ENCODE peak calls at places on chromosomes 1 and 21, in six cellular contexts. One of them, this sample, is unnamed. For H3K9me3, the result is how much of the 10 kb centered on the place peaks cover.

GRCh38 chr1:12636098-12636950 is 7.6 kb upstream of the AADACL4 start:
- DNase-seq in ovary: peak
- DNase-seq in A549: no peak
- DNase-seq in upper lobe of left lung: no peak
- DNase-seq in GM12878: no peak
- DNase-seq in tibial nerve: peak
- DNase-seq in this sample: no peak

GRCh38 chr1:169113613-169114119 is 7.2 kb downstream of the ATP1B1 start:
- DNase-seq in ovary: no peak
- DNase-seq in A549: peak
- DNase-seq in upper lobe of left lung: no peak
- DNase-seq in GM12878: no peak
- DNase-seq in tibial nerve: no peak
- DNase-seq in this sample: no peak

GRCh38 chr1:46422261-46422871 is 28.2 kb downstream of the FAAH start:
- DNase-seq in ovary: no peak
- DNase-seq in A549: no peak
- DNase-seq in upper lobe of left lung: no peak
- DNase-seq in GM12878: no peak
- DNase-seq in tibial nerve: no peak
- DNase-seq in this sample: no peak

GRCh38 chr1:55912438-55912837 is 666.9 kb downstream of the PLPP3 start:
- DNase-seq in ovary: no peak
- DNase-seq in A549: no peak
- DNase-seq in upper lobe of left lung: no peak
- DNase-seq in GM12878: no peak
- DNase-seq in tibial nerve: no peak
- DNase-seq in this sample: no peak

GRCh38 chr21:39625211-39625895 is 12.6 kb downstream of the B3GALT5 start:
- DNase-seq in ovary: no peak
- DNase-seq in A549: no peak
- DNase-seq in upper lobe of left lung: no peak
- DNase-seq in GM12878: no peak
- DNase-seq in tibial nerve: no peak
- DNase-seq in this sample: no peak

GRCh38 chr1:21262282-21263051 is 27.8 kb downstream of the ECE1 start:
- DNase-seq in ovary: peak
- DNase-seq in A549: peak
- DNase-seq in upper lobe of left lung: no peak
- DNase-seq in GM12878: no peak
- DNase-seq in tibial nerve: peak
- DNase-seq in this sample: peak

GRCh38 chr1:218701131-218701530 is 356.0 kb downstream of the TGFB2 start:
- DNase-seq in ovary: no peak
- DNase-seq in A549: no peak
- DNase-seq in upper lobe of left lung: no peak
- DNase-seq in GM12878: no peak
- DNase-seq in tibial nerve: no peak
- DNase-seq in this sample: no peak

GRCh38 chr1:36239941-36240637 is 15.8 kb downstream of the THRAP3 start:
- DNase-seq in ovary: no peak
- DNase-seq in A549: no peak
- DNase-seq in upper lobe of left lung: peak
- DNase-seq in GM12878: no peak
- DNase-seq in tibial nerve: no peak
- DNase-seq in this sample: no peak

GRCh38 chr1:214552174-214552608 is 789 bp upstream of the PTPN14 start:
- DNase-seq in ovary: peak
- DNase-seq in A549: peak
- DNase-seq in upper lobe of left lung: peak
- DNase-seq in GM12878: no peak
- DNase-seq in tibial nerve: peak
- DNase-seq in this sample: peak

GRCh38 chr21:44463716-44464115 is 8.4 kb downstream of the LRRC3 start:
- DNase-seq in ovary: peak
- DNase-seq in A549: no peak
- DNase-seq in upper lobe of left lung: no peak
- DNase-seq in GM12878: no peak
- DNase-seq in tibial nerve: no peak
- DNase-seq in this sample: peak

GRCh38 chr1:64469614-64469976 is 334 bp upstream of the CACHD1 start:
- DNase-seq in ovary: no peak
- DNase-seq in A549: no peak
- DNase-seq in upper lobe of left lung: peak
- DNase-seq in GM12878: no peak
- DNase-seq in tibial nerve: no peak
- DNase-seq in this sample: peak

GRCh38 chr1:40256401-40257084 is 1.5 kb upstream of the ZMPSTE24 start:
- DNase-seq in ovary: no peak
- DNase-seq in A549: no peak
- DNase-seq in upper lobe of left lung: no peak
- DNase-seq in GM12878: no peak
- DNase-seq in tibial nerve: no peak
- DNase-seq in this sample: no peak

GRCh38 chr1:1246601-1247340 is at the start of gene C1QTNF12:
- DNase-seq in ovary: no peak
- DNase-seq in A549: no peak
- DNase-seq in upper lobe of left lung: no peak
- DNase-seq in GM12878: no peak
- DNase-seq in tibial nerve: no peak
- DNase-seq in this sample: no peak

GRCh38 chr21:17550671-17551308 is 37.9 kb downstream of the CXADR start:
- DNase-seq in ovary: no peak
- DNase-seq in A549: no peak
- DNase-seq in upper lobe of left lung: no peak
- DNase-seq in GM12878: no peak
- DNase-seq in tibial nerve: no peak
- DNase-seq in this sample: no peak

GRCh38 chr1:18109756-18110597 is 2.4 kb downstream of the IGSF21 start:
- DNase-seq in ovary: no peak
- DNase-seq in A549: peak
- DNase-seq in upper lobe of left lung: no peak
- DNase-seq in GM12878: no peak
- DNase-seq in tibial nerve: peak
- DNase-seq in this sample: no peak

GRCh38 chr1:22702671-22703070 is 8.0 kb upstream of the EPHB2 start:
- DNase-seq in ovary: no peak
- DNase-seq in A549: no peak
- DNase-seq in upper lobe of left lung: no peak
- DNase-seq in GM12878: no peak
- DNase-seq in tibial nerve: no peak
- DNase-seq in this sample: no peak

GRCh38 chr1:17207966-17208418 is 3.1 kb downstream of the PADI1 start:
- DNase-seq in ovary: no peak
- DNase-seq in A549: peak
- DNase-seq in upper lobe of left lung: no peak
- DNase-seq in GM12878: peak
- DNase-seq in tibial nerve: no peak
- DNase-seq in this sample: no peak

GRCh38 chr1:11858613-11858967 is at the start of gene NPPB:
- DNase-seq in ovary: no peak
- DNase-seq in A549: no peak
- DNase-seq in upper lobe of left lung: no peak
- DNase-seq in GM12878: no peak
- DNase-seq in tibial nerve: no peak
- DNase-seq in this sample: no peak

GRCh38 chr1:14215151-14215550 is 383.3 kb upstream of the KAZN start:
- DNase-seq in ovary: no peak
- DNase-seq in A549: no peak
- DNase-seq in upper lobe of left lung: no peak
- DNase-seq in GM12878: no peak
- DNase-seq in tibial nerve: no peak
- DNase-seq in this sample: no peak

GRCh38 chr21:31136891-31137290 is 98.6 kb upstream of the KRTAP19-8 start:
- DNase-seq in ovary: no peak
- DNase-seq in A549: no peak
- DNase-seq in upper lobe of left lung: no peak
- DNase-seq in GM12878: peak
- DNase-seq in tibial nerve: no peak
- DNase-seq in this sample: no peak

GRCh38 chr1:183572721-183573120 is 17.5 kb downstream of the NCF2 start:
- DNase-seq in ovary: no peak
- DNase-seq in A549: no peak
- DNase-seq in upper lobe of left lung: no peak
- DNase-seq in GM12878: no peak
- DNase-seq in tibial nerve: no peak
- DNase-seq in this sample: no peak

GRCh38 chr1:33236498-33236897 is 19.8 kb upstream of the ZNF362 start:
- DNase-seq in ovary: no peak
- DNase-seq in A549: no peak
- DNase-seq in upper lobe of left lung: no peak
- DNase-seq in GM12878: no peak
- DNase-seq in tibial nerve: no peak
- DNase-seq in this sample: no peak

GRCh38 chr1:175742790-175743459 is 470 bp downstream of the TNR start:
- DNase-seq in ovary: no peak
- DNase-seq in A549: peak
- DNase-seq in upper lobe of left lung: no peak
- DNase-seq in GM12878: no peak
- DNase-seq in tibial nerve: no peak
- DNase-seq in this sample: no peak

GRCh38 chr1:234699795-234700665 is 90.1 kb upstream of the IRF2BP2 start:
- DNase-seq in ovary: no peak
- DNase-seq in A549: no peak
- DNase-seq in upper lobe of left lung: no peak
- DNase-seq in GM12878: peak
- DNase-seq in tibial nerve: peak
- DNase-seq in this sample: peak

GRCh38 chr1:156754219-156754618 is 2.7 kb upstream of the HDGF start:
- DNase-seq in ovary: no peak
- DNase-seq in A549: no peak
- DNase-seq in upper lobe of left lung: no peak
- DNase-seq in GM12878: no peak
- DNase-seq in tibial nerve: no peak
- DNase-seq in this sample: no peak

GRCh38 chr1:169072945-169073725 is 33.4 kb upstream of the ATP1B1 start:
- DNase-seq in ovary: no peak
- DNase-seq in A549: no peak
- DNase-seq in upper lobe of left lung: no peak
- DNase-seq in GM12878: no peak
- DNase-seq in tibial nerve: no peak
- DNase-seq in this sample: no peak

GRCh38 chr1:5514519-5515183 is 477.6 kb downstream of the NPHP4 start:
- DNase-seq in ovary: peak
- DNase-seq in A549: peak
- DNase-seq in upper lobe of left lung: peak
- DNase-seq in GM12878: no peak
- DNase-seq in tibial nerve: peak
- DNase-seq in this sample: no peak

GRCh38 chr1:208455821-208456220 is 211.6 kb upstream of the PLXNA2 start:
- DNase-seq in ovary: no peak
- DNase-seq in A549: no peak
- DNase-seq in upper lobe of left lung: no peak
- DNase-seq in GM12878: no peak
- DNase-seq in tibial nerve: no peak
- DNase-seq in this sample: no peak

GRCh38 chr1:184499626-184500025 is 112.8 kb downstream of the C1orf21 start:
- DNase-seq in ovary: no peak
- DNase-seq in A549: no peak
- DNase-seq in upper lobe of left lung: no peak
- DNase-seq in GM12878: no peak
- DNase-seq in tibial nerve: no peak
- DNase-seq in this sample: no peak

GRCh38 chr1:192544983-192545393 is 30.6 kb upstream of the RGS1 start:
- DNase-seq in ovary: no peak
- DNase-seq in A549: no peak
- DNase-seq in upper lobe of left lung: no peak
- DNase-seq in GM12878: peak
- DNase-seq in tibial nerve: no peak
- DNase-seq in this sample: no peak

GRCh38 chr21:28974531-28975227 is 18.0 kb downstream of the LTN1 start:
- DNase-seq in ovary: no peak
- DNase-seq in A549: no peak
- DNase-seq in upper lobe of left lung: no peak
- DNase-seq in GM12878: no peak
- DNase-seq in tibial nerve: no peak
- DNase-seq in this sample: no peak

GRCh38 chr21:27725916-27726315 is 759.0 kb upstream of the ADAMTS5 start:
- DNase-seq in ovary: no peak
- DNase-seq in A549: no peak
- DNase-seq in upper lobe of left lung: no peak
- DNase-seq in GM12878: no peak
- DNase-seq in tibial nerve: no peak
- DNase-seq in this sample: peak
- TF ChIP-seq EP300 in ovary: no peak
- TF ChIP-seq EP300 in A549: no peak
- TF ChIP-seq EP300 in upper lobe of left lung: no peak
- TF ChIP-seq EP300 in GM12878: no peak
- TF ChIP-seq EP300 in tibial nerve: no peak
- TF ChIP-seq EP300 in this sample: peak

DNA sequence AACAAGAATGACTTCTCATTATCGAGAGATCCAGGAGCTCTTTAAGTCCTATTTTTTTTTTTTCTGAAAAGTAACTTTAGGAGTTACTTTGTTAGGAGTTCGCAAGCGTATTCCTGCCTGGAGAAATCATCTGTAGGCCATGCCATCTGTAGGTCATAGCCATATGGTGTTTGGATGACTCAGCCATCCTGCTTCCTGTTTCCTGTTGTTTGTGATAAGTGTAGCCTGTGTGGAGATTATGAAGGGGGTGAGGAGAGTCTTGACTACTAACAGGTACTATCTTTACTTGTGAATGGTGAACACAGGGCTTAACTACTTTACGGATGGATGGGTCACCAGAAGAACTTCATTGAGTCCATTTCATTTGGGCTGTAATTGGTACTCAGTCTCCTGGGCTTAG is 327.2 kb downstream of the PTPRU start:
- DNase-seq in ovary: no peak
- DNase-seq in A549: no peak
- DNase-seq in upper lobe of left lung: no peak
- DNase-seq in GM12878: no peak
- DNase-seq in tibial nerve: no peak
- DNase-seq in this sample: no peak
- H3K9me3 ChIP-seq in ovary: under half
- H3K9me3 ChIP-seq in A549: under half
- H3K9me3 ChIP-seq in upper lobe of left lung: under half
- H3K9me3 ChIP-seq in GM12878: under half
- H3K9me3 ChIP-seq in tibial nerve: under half
- H3K9me3 ChIP-seq in this sample: under half

GRCh38 chr21:37435120-37435519 is 68.5 kb downstream of the DYRK1A start:
- DNase-seq in ovary: no peak
- DNase-seq in A549: peak
- DNase-seq in upper lobe of left lung: peak
- DNase-seq in GM12878: no peak
- DNase-seq in tibial nerve: peak
- DNase-seq in this sample: peak
- TF ChIP-seq EP300 in ovary: no peak
- TF ChIP-seq EP300 in A549: no peak
- TF ChIP-seq EP300 in upper lobe of left lung: no peak
- TF ChIP-seq EP300 in GM12878: no peak
- TF ChIP-seq EP300 in tibial nerve: peak
- TF ChIP-seq EP300 in this sample: no peak

GRCh38 chr1:247193958-247194357 is 22.1 kb upstream of the ZNF124 start:
- DNase-seq in ovary: no peak
- DNase-seq in A549: no peak
- DNase-seq in upper lobe of left lung: no peak
- DNase-seq in GM12878: no peak
- DNase-seq in tibial nerve: no peak
- DNase-seq in this sample: no peak

GRCh38 chr1:247184254-247184653 is 12.4 kb upstream of the ZNF124 start:
- DNase-seq in ovary: no peak
- DNase-seq in A549: no peak
- DNase-seq in upper lobe of left lung: no peak
- DNase-seq in GM12878: no peak
- DNase-seq in tibial nerve: no peak
- DNase-seq in this sample: no peak

GRCh38 chr1:247189981-247190798 is 18.4 kb upstream of the ZNF124 start:
- DNase-seq in ovary: no peak
- DNase-seq in A549: no peak
- DNase-seq in upper lobe of left lung: no peak
- DNase-seq in GM12878: no peak
- DNase-seq in tibial nerve: no peak
- DNase-seq in this sample: no peak
- H3K9me3 ChIP-seq in ovary: under half
- H3K9me3 ChIP-seq in A549: half or more
- H3K9me3 ChIP-seq in upper lobe of left lung: half or more
- H3K9me3 ChIP-seq in GM12878: under half
- H3K9me3 ChIP-seq in tibial nerve: under half
- H3K9me3 ChIP-seq in this sample: under half